ENCODE peak calls at places on chromosomes 6 and 20, in eight cellular contexts. S, E, F, T, V, X, J and G are unnamed samples.

GRCh38 chr6:47733879-47734558 is 35.6 kb downstream of the ADGRF4 start:
- DNase-seq in S (no peak), E (peak; percentile 31), F (no peak), T (peak; percentile 22), V (no peak), X (no peak), J (peak; percentile 47), G (peak; percentile 3)

GRCh38 chr6:6006428-6007310 is at the start of gene NRN1:
- DNase-seq in S (no peak), E (no peak), F (no peak), T (no peak), V (no peak), X (no peak), J (peak; percentile 61), G (no peak)

GRCh38 chr20:61054411-61054810 is 197.7 kb upstream of the CDH4 start:
- DNase-seq in S (no peak), E (no peak), F (no peak), T (no peak), V (no peak), X (no peak), J (no peak), G (no peak)

GRCh38 chr20:53890434-53891305 is 179.7 kb downstream of the BCAS1 start:
- DNase-seq in S (no peak), E (peak; percentile 43), F (no peak), T (no peak), V (no peak), X (no peak), J (no peak), G (no peak)

GRCh38 chr20:41135187-41135887 is 2.0 kb upstream of the PLCG1 start:
- DNase-seq in S (peak; percentile 15), E (peak; percentile 67), F (peak; percentile 55), T (no peak), V (no peak), X (no peak), J (peak; percentile 37), G (peak; percentile 35)

GRCh38 chr20:35611482-35611881 is 4.1 kb upstream of the SPAG4 start:
- DNase-seq in S (no peak), E (no peak), F (no peak), T (peak; percentile 78), V (no peak), X (no peak), J (no peak), G (no peak)

GRCh38 chr6:68677119-68677518 is 42.0 kb downstream of the ADGRB3 start:
- DNase-seq in S (no peak), E (no peak), F (no peak), T (no peak), V (no peak), X (no peak), J (no peak), G (no peak)

GRCh38 chr20:51679254-51679921 is 88.8 kb downstream of the ATP9A start:
- DNase-seq in S (no peak), E (no peak), F (no peak), T (no peak), V (no peak), X (no peak), J (no peak), G (no peak)

GRCh38 chr6:36897629-36898028 is 11.9 kb downstream of the C6orf89 start:
- DNase-seq in S (no peak), E (no peak), F (no peak), T (no peak), V (no peak), X (no peak), J (peak; percentile 18), G (no peak)

GRCh38 chr6:41737591-41738130 is 2.3 kb upstream of the TFEB start:
- DNase-seq in S (no peak), E (no peak), F (no peak), T (no peak), V (no peak), X (no peak), J (no peak), G (no peak)

GRCh38 chr20:48604936-48605335 is 222.9 kb downstream of the PREX1 start:
- DNase-seq in S (no peak), E (no peak), F (no peak), T (no peak), V (no peak), X (peak; percentile 36), J (no peak), G (no peak)

GRCh38 chr6:169092375-169092774 is 161.3 kb downstream of the THBS2 start:
- DNase-seq in S (no peak), E (no peak), F (no peak), T (peak; percentile 6), V (no peak), X (no peak), J (no peak), G (no peak)

GRCh38 chr6:111096246-111096645 is 8.9 kb downstream of the SLC16A10 start:
- DNase-seq in S (no peak), E (peak; percentile 65), F (peak; percentile 2), T (no peak), V (no peak), X (no peak), J (peak; percentile 91), G (no peak)

GRCh38 chr6:118980063-118980462 is 45.1 kb upstream of the MCM9 start:
- DNase-seq in S (no peak), E (no peak), F (no peak), T (no peak), V (no peak), X (peak; percentile 67), J (peak; percentile 1), G (peak; percentile 36)

GRCh38 chr20:50837532-50838321 is 42.9 kb downstream of the BCAS4 start:
- DNase-seq in S (no peak), E (peak; percentile 61), F (no peak), T (peak; percentile 74), V (no peak), X (no peak), J (peak; percentile 89), G (no peak)

GRCh38 chr20:53723621-53724020 is 130.0 kb upstream of the ZNF217 start:
- DNase-seq in S (no peak), E (no peak), F (no peak), T (no peak), V (no peak), X (no peak), J (no peak), G (no peak)

GRCh38 chr20:36885355-36885754 is 9.4 kb downstream of the TLDC2 start:
- DNase-seq in S (no peak), E (no peak), F (no peak), T (no peak), V (no peak), X (no peak), J (no peak), G (no peak)

GRCh38 chr6:82371799-82372508 is 8.3 kb downstream of the TPBG start:
- DNase-seq in S (no peak), E (no peak), F (no peak), T (no peak), V (no peak), X (no peak), J (no peak), G (no peak)

GRCh38 chr6:160333841-160334240 is 14.3 kb upstream of the SLC22A3 start:
- DNase-seq in S (no peak), E (no peak), F (no peak), T (no peak), V (no peak), X (no peak), J (peak; percentile 35), G (no peak)

GRCh38 chr6:12066297-12066696 is 54.2 kb downstream of the HIVEP1 start:
- DNase-seq in S (no peak), E (no peak), F (no peak), T (no peak), V (no peak), X (no peak), J (no peak), G (no peak)

GRCh38 chr6:167570460-167571400 is 245.8 kb downstream of the TTLL2 start:
- DNase-seq in S (no peak), E (peak; percentile 17), F (no peak), T (no peak), V (no peak), X (peak; percentile 48), J (no peak), G (no peak)

GRCh38 chr6:20632696-20633095 is 98.4 kb downstream of the CDKAL1 start:
- DNase-seq in S (no peak), E (no peak), F (no peak), T (no peak), V (no peak), X (no peak), J (no peak), G (no peak)

GRCh38 chr6:100886078-100886477 is 4.9 kb upstream of the ASCC3 start:
- DNase-seq in S (no peak), E (no peak), F (no peak), T (no peak), V (no peak), X (no peak), J (peak; percentile 16), G (no peak)

GRCh38 chr6:21846541-21847451 is 253.2 kb downstream of the SOX4 start:
- DNase-seq in S (peak; percentile 20), E (no peak), F (no peak), T (peak; percentile 30), V (no peak), X (no peak), J (no peak), G (peak; percentile 7)

GRCh38 chr6:167733740-167734661 is 92.7 kb upstream of the AFDN start:
- DNase-seq in S (no peak), E (no peak), F (no peak), T (no peak), V (no peak), X (no peak), J (no peak), G (no peak)

GRCh38 chr20:50546729-50547314 is 36.6 kb downstream of the PTPN1 start:
- DNase-seq in S (no peak), E (no peak), F (no peak), T (peak; percentile 35), V (no peak), X (no peak), J (no peak), G (peak; percentile 28)

GRCh38 chr6:41648070-41648585 is 9.9 kb downstream of the MDFI start:
- DNase-seq in S (no peak), E (no peak), F (no peak), T (no peak), V (no peak), X (no peak), J (no peak), G (no peak)

GRCh38 chr6:164035912-164036485 is 621.5 kb downstream of the QKI start:
- DNase-seq in S (peak; percentile 5), E (peak; percentile 26), F (no peak), T (no peak), V (no peak), X (no peak), J (no peak), G (no peak)

GRCh38 chr6:2970034-2970685 is 1.2 kb downstream of the SERPINB6 start:
- DNase-seq in S (no peak), E (no peak), F (no peak), T (no peak), V (no peak), X (no peak), J (no peak), G (no peak)

GRCh38 chr6:167565884-167566491 is 241.1 kb downstream of the TTLL2 start:
- DNase-seq in S (no peak), E (no peak), F (no peak), T (no peak), V (no peak), X (peak; percentile 74), J (no peak), G (no peak)

GRCh38 chr6:5096482-5096881 is 11.3 kb downstream of the PPP1R3G start:
- DNase-seq in S (no peak), E (no peak), F (no peak), T (no peak), V (no peak), X (no peak), J (no peak), G (no peak)

GRCh38 chr6:148513145-148514071 is 170.8 kb downstream of the SASH1 start:
- DNase-seq in S (no peak), E (no peak), F (no peak), T (no peak), V (no peak), X (no peak), J (no peak), G (no peak)

GRCh38 chr6:33081098-33081824 is 5.5 kb downstream of the HLA-DPB1 start:
- DNase-seq in S (no peak), E (no peak), F (no peak), T (no peak), V (no peak), X (no peak), J (no peak), G (no peak)